ENCODE peak calls at places on chromosomes 7 and 10, in four cellular contexts. D, I, X and T are unnamed samples.

GRCh38 chr10:74293686-74294365 is 142.8 kb downstream of the ADK start:
- DNase-seq in I (peak), D (peak), X (no peak), T (peak)

GRCh38 chr10:116553378-116553980 is 7.7 kb downstream of the PNLIP start:
- DNase-seq in D (no peak), X (peak), I (no peak), T (no peak)

GRCh38 chr10:48777056-48777455 is 92.4 kb downstream of the WDFY4 start:
- DNase-seq in X (no peak), D (no peak), I (no peak), T (no peak)

GRCh38 chr7:35386082-35386815 is 132.3 kb upstream of the TBX20 start:
- DNase-seq in I (no peak), X (no peak), D (no peak), T (no peak)

GRCh38 chr7:111516612-111517011 is 45.7 kb downstream of the IMMP2L start:
- DNase-seq in X (no peak), D (no peak), I (no peak), T (no peak)

GRCh38 chr7:1839701-1840100 is 169.6 kb downstream of the ELFN1 start:
- DNase-seq in I (no peak), D (no peak), X (no peak), T (no peak)

GRCh38 chr7:132249591-132249971 is 326.7 kb downstream of the PLXNA4 start:
- DNase-seq in X (no peak), I (no peak), D (peak), T (peak)

GRCh38 chr10:125160856-125161569 is 650 bp upstream of the CTBP2 start:
- DNase-seq in X (peak), I (no peak), D (peak), T (peak)

GRCh38 chr10:89592539-89592938 is 52.5 kb downstream of the PANK1 start:
- DNase-seq in D (no peak), X (no peak), I (no peak), T (no peak)

GRCh38 chr10:101031796-101032636 is 982 bp downstream of the SFXN3 start:
- DNase-seq in X (peak), D (peak), I (peak), T (peak)

GRCh38 chr7:152876749-152877148 is 117.2 kb downstream of the ACTR3B start:
- DNase-seq in D (no peak), X (no peak), I (no peak), T (no peak)

GRCh38 chr10:28551086-28551485 is 18.2 kb downstream of the WAC start:
- DNase-seq in I (no peak), D (no peak), X (no peak), T (no peak)

GRCh38 chr10:58700576-58700975 is 187.9 kb downstream of the BICC1 start:
- DNase-seq in X (no peak), D (no peak), I (no peak), T (peak)

GRCh38 chr10:126043389-126043788 is 147.0 kb downstream of the FANK1 start:
- DNase-seq in D (no peak), X (no peak), I (no peak), T (no peak)

GRCh38 chr10:72736176-72736795 is 44.3 kb downstream of the MCU start:
- DNase-seq in X (no peak), D (peak), I (no peak), T (peak)

GRCh38 chr10:36048780-36049179 is 406.7 kb upstream of the FZD8 start:
- DNase-seq in I (no peak), D (no peak), X (no peak), T (no peak)

GRCh38 chr10:86508217-86508616 is 13.4 kb downstream of the WAPL start:
- DNase-seq in D (no peak), I (no peak), X (no peak), T (no peak)

GRCh38 chr7:68148440-68148839 is 1151.8 kb downstream of the TYW1 start:
- DNase-seq in X (no peak), D (no peak), I (peak), T (no peak)

GRCh38 chr10:128263891-128264688 is 137.9 kb upstream of the MKI67 start:
- DNase-seq in X (peak), D (peak), I (peak), T (peak)

GRCh38 chr10:12221323-12222298 is 25.6 kb downstream of the CDC123 start:
- DNase-seq in D (no peak), I (no peak), X (no peak), T (no peak)

GRCh38 chr10:72740526-72740925 is 48.6 kb downstream of the MCU start:
- DNase-seq in X (no peak), I (no peak), D (peak), T (no peak)

GRCh38 chr10:7134448-7134847 is 276.4 kb downstream of the SFMBT2 start:
- DNase-seq in X (no peak), D (no peak), I (no peak), T (no peak)